ENCODE peak calls at places on chromosomes 2 and 18, in four cellular contexts. One of them, this sample, is unnamed.
A peak's percentile ranks its signal among the peaks of the same experiment; 100 is the strongest.

GRCh38 chr2:232449964-232450363 is 6.0 kb upstream of the ALPI start:
- DNase-seq in BJ: no peak
- DNase-seq in choroid plexus epithelial cell: no peak
- DNase-seq in SK-N-SH: peak; percentile 20
- DNase-seq in this sample: no peak

GRCh38 chr2:121266543-121267106 is 18.4 kb downstream of the TFCP2L1 start:
- DNase-seq in BJ: no peak
- DNase-seq in choroid plexus epithelial cell: no peak
- DNase-seq in SK-N-SH: no peak
- DNase-seq in this sample: peak; percentile 61

GRCh38 chr2:190838492-190838910 is 42.1 kb upstream of the GLS start:
- DNase-seq in BJ: no peak
- DNase-seq in choroid plexus epithelial cell: peak; percentile 50
- DNase-seq in SK-N-SH: no peak
- DNase-seq in this sample: peak; percentile 48

GRCh38 chr18:72727038-72727690 is 140.6 kb downstream of the NETO1 start:
- DNase-seq in BJ: no peak
- DNase-seq in choroid plexus epithelial cell: no peak
- DNase-seq in SK-N-SH: no peak
- DNase-seq in this sample: peak; percentile 70

GRCh38 chr2:186347472-186347871 is 138.6 kb upstream of the ZC3H15 start:
- DNase-seq in BJ: no peak
- DNase-seq in choroid plexus epithelial cell: peak; percentile 33
- DNase-seq in SK-N-SH: peak; percentile 25
- DNase-seq in this sample: peak; percentile 63

GRCh38 chr2:234980476-234981187 is 28.8 kb downstream of the SH3BP4 start:
- DNase-seq in BJ: no peak
- DNase-seq in choroid plexus epithelial cell: peak; percentile 57
- DNase-seq in SK-N-SH: no peak
- DNase-seq in this sample: no peak

GRCh38 chr18:505483-506122 is 5.1 kb upstream of the COLEC12 start:
- DNase-seq in BJ: no peak
- DNase-seq in choroid plexus epithelial cell: no peak
- DNase-seq in SK-N-SH: no peak
- DNase-seq in this sample: no peak

GRCh38 chr18:46469186-46469915 is 187.7 kb downstream of the LOXHD1 start:
- DNase-seq in BJ: no peak
- DNase-seq in choroid plexus epithelial cell: peak; percentile 62
- DNase-seq in SK-N-SH: peak; percentile 61
- DNase-seq in this sample: peak; percentile 80

GRCh38 chr2:52264488-52264887 is 1232.6 kb upstream of the NRXN1 start:
- DNase-seq in BJ: no peak
- DNase-seq in choroid plexus epithelial cell: no peak
- DNase-seq in SK-N-SH: no peak
- DNase-seq in this sample: no peak

GRCh38 chr2:112723995-112724394 is 3.2 kb downstream of the NT5DC4 start:
- DNase-seq in BJ: no peak
- DNase-seq in choroid plexus epithelial cell: no peak
- DNase-seq in SK-N-SH: no peak
- DNase-seq in this sample: no peak

GRCh38 chr2:53381271-53381670 is 386.3 kb upstream of the CHAC2 start:
- DNase-seq in BJ: no peak
- DNase-seq in choroid plexus epithelial cell: no peak
- DNase-seq in SK-N-SH: no peak
- DNase-seq in this sample: no peak

GRCh38 chr18:63317982-63318881 is 1.3 kb downstream of the BCL2 start:
- DNase-seq in BJ: no peak
- DNase-seq in choroid plexus epithelial cell: peak; percentile 12
- DNase-seq in SK-N-SH: peak; percentile 79
- DNase-seq in this sample: peak; percentile 26

GRCh38 chr2:69789129-69789528 is 40.3 kb upstream of the GMCL1 start:
- DNase-seq in BJ: peak; percentile 95
- DNase-seq in choroid plexus epithelial cell: peak; percentile 97
- DNase-seq in SK-N-SH: no peak
- DNase-seq in this sample: no peak

GRCh38 chr2:144596074-144596871 is 76.4 kb upstream of the ZEB2 start:
- DNase-seq in BJ: no peak
- DNase-seq in choroid plexus epithelial cell: peak; percentile 71
- DNase-seq in SK-N-SH: peak; percentile 12
- DNase-seq in this sample: peak; percentile 65

DNA sequence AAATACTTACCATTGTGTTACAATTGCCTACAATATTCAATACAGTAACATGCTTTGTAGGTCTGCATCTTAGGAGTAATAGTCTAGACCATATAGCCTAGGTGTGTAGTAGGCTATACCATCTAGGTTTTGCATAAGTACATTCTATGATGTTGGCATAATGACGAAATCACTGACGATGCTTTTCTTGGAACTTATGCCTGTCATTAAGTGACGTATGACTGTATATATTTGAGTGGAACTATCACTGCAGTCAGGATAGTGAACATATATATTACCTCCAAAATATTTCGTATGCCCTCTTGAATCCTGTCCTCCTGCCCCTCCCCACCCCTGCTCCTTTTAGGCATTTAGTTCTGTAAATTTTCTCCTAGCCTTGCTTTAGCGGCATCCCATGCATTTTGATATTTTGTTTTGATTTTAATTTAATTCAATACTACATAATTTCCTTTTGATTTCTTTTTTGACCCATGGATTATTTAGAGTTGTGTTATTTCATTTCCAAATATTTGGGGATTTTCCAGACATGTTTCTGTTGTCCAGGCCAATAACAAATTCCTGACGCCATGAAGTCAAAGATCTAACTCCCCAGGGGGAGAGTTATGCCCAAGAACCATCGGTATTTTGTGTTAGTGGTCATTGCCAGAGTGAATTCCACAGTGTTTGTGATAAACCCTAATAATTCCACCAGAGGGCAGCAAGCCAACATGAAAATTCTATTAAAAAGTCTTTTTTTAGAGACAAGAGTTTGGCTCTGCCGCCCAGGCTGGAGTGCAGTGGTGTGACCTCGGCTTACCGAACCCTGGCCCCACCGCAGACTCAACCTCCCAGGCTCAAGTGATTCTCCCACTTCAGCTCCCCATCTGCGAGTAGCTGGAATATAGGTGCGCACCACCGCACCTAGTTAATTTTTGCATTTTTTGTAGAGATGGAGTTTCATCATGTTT is 24.2 kb upstream of the CASP8 start:
- DNase-seq in BJ: no peak
- DNase-seq in choroid plexus epithelial cell: peak; percentile 92
- DNase-seq in SK-N-SH: peak; percentile 67
- DNase-seq in this sample: peak; percentile 61
- H3K4me3 ChIP-seq in BJ: no peak overlapping the region
- H3K4me3 ChIP-seq in choroid plexus epithelial cell: peak overlapping the region; percentile 27
- H3K4me3 ChIP-seq in SK-N-SH: no peak overlapping the region
- H3K4me3 ChIP-seq in this sample: no peak overlapping the region

GRCh38 chr2:15860760-15861159 is 79.6 kb upstream of the MYCN start:
- DNase-seq in BJ: no peak
- DNase-seq in choroid plexus epithelial cell: no peak
- DNase-seq in SK-N-SH: no peak
- DNase-seq in this sample: no peak
- TF ChIP-seq CTCF in BJ: no peak
- TF ChIP-seq CTCF in choroid plexus epithelial cell: no peak
- TF ChIP-seq CTCF in SK-N-SH: no peak
- TF ChIP-seq CTCF in this sample: peak; percentile 9

GRCh38 chr2:160225722-160226121 is 25.6 kb upstream of the ITGB6 start:
- DNase-seq in BJ: no peak
- DNase-seq in choroid plexus epithelial cell: no peak
- DNase-seq in SK-N-SH: peak; percentile 76
- DNase-seq in this sample: peak; percentile 53
- H3K4me3 ChIP-seq in BJ: no peak overlapping the region
- H3K4me3 ChIP-seq in choroid plexus epithelial cell: no peak overlapping the region
- H3K4me3 ChIP-seq in SK-N-SH: no peak overlapping the region
- H3K4me3 ChIP-seq in this sample: no peak overlapping the region

GRCh38 chr2:219597552-219598307 is at the start of gene STK11IP:
- DNase-seq in BJ: peak; percentile 81
- DNase-seq in choroid plexus epithelial cell: peak; percentile 98
- DNase-seq in SK-N-SH: peak; percentile 98
- DNase-seq in this sample: peak; percentile 97
- TF ChIP-seq CTCF in BJ: no peak
- TF ChIP-seq CTCF in choroid plexus epithelial cell: no peak
- TF ChIP-seq CTCF in SK-N-SH: no peak
- TF ChIP-seq CTCF in this sample: no peak

GRCh38 chr2:189177441-189177840 is 2.1 kb downstream of the COL5A2 start:
- DNase-seq in BJ: no peak
- DNase-seq in choroid plexus epithelial cell: no peak
- DNase-seq in SK-N-SH: no peak
- DNase-seq in this sample: no peak
- H3K4me3 ChIP-seq in BJ: peak overlapping the region; percentile 58
- H3K4me3 ChIP-seq in choroid plexus epithelial cell: peak overlapping the region; percentile 82
- H3K4me3 ChIP-seq in SK-N-SH: no peak overlapping the region
- H3K4me3 ChIP-seq in this sample: no peak overlapping the region

GRCh38 chr2:213220967-213221603 is 63.2 kb upstream of the SPAG16 start:
- DNase-seq in BJ: no peak
- DNase-seq in choroid plexus epithelial cell: no peak
- DNase-seq in SK-N-SH: no peak
- DNase-seq in this sample: no peak
- TF ChIP-seq CTCF in BJ: no peak
- TF ChIP-seq CTCF in choroid plexus epithelial cell: no peak
- TF ChIP-seq CTCF in SK-N-SH: no peak
- TF ChIP-seq CTCF in this sample: no peak

GRCh38 chr2:58483307-58483706 is 242.2 kb upstream of the FANCL start:
- DNase-seq in BJ: no peak
- DNase-seq in choroid plexus epithelial cell: no peak
- DNase-seq in SK-N-SH: no peak
- DNase-seq in this sample: no peak

GRCh38 chr2:58484201-58484600 is 243.1 kb upstream of the FANCL start:
- DNase-seq in BJ: peak; percentile 71
- DNase-seq in choroid plexus epithelial cell: peak; percentile 7
- DNase-seq in SK-N-SH: no peak
- DNase-seq in this sample: peak; percentile 54

GRCh38 chr2:58479557-58480120 is 238.5 kb upstream of the FANCL start:
- DNase-seq in BJ: no peak
- DNase-seq in choroid plexus epithelial cell: no peak
- DNase-seq in SK-N-SH: no peak
- DNase-seq in this sample: no peak

GRCh38 chr2:58481670-58482069 is 240.5 kb upstream of the FANCL start:
- DNase-seq in BJ: no peak
- DNase-seq in choroid plexus epithelial cell: no peak
- DNase-seq in SK-N-SH: no peak
- DNase-seq in this sample: no peak

GRCh38 chr2:58480191-58480590 is 239.1 kb upstream of the FANCL start:
- DNase-seq in BJ: no peak
- DNase-seq in choroid plexus epithelial cell: no peak
- DNase-seq in SK-N-SH: peak; percentile 4
- DNase-seq in this sample: no peak
- H3K4me3 ChIP-seq in BJ: no peak overlapping the region
- H3K4me3 ChIP-seq in choroid plexus epithelial cell: no peak overlapping the region
- H3K4me3 ChIP-seq in SK-N-SH: no peak overlapping the region
- H3K4me3 ChIP-seq in this sample: no peak overlapping the region

GRCh38 chr2:55012648-55013484 is 37.4 kb downstream of the RTN4 start:
- DNase-seq in BJ: no peak
- DNase-seq in choroid plexus epithelial cell: no peak
- DNase-seq in SK-N-SH: no peak
- DNase-seq in this sample: peak; percentile 40

GRCh38 chr2:55010915-55011314 is 39.3 kb downstream of the RTN4 start:
- DNase-seq in BJ: no peak
- DNase-seq in choroid plexus epithelial cell: peak; percentile 47
- DNase-seq in SK-N-SH: no peak
- DNase-seq in this sample: peak; percentile 66

GRCh38 chr2:55011741-55012574 is 38.3 kb downstream of the RTN4 start:
- DNase-seq in BJ: no peak
- DNase-seq in choroid plexus epithelial cell: no peak
- DNase-seq in SK-N-SH: no peak
- DNase-seq in this sample: no peak

GRCh38 chr2:55014962-55015939 is 35.0 kb downstream of the RTN4 start:
- DNase-seq in BJ: peak; percentile 21
- DNase-seq in choroid plexus epithelial cell: peak; percentile 80
- DNase-seq in SK-N-SH: peak; percentile 55
- DNase-seq in this sample: peak; percentile 73

DNA sequence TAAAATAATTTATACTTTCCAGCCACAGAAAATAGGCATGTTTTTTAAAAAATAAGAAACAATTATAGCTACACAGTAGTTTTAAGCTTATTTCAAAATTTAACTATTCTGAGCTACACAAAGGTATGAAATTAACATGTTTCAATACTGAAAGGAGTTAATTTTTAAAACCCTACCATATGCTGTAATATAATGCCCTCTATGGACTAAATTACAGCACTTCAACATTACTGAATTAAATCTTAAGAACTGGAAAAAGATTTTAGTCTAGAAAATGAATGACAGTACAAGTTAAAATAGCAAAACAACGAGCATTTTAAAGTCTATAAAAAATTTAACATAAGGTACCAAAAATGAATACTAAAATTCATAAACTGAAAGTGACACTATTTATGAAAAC is 36.3 kb downstream of the RTN4 start:
- DNase-seq in BJ: no peak
- DNase-seq in choroid plexus epithelial cell: no peak
- DNase-seq in SK-N-SH: no peak
- DNase-seq in this sample: no peak
- TF ChIP-seq CTCF in BJ: no peak
- TF ChIP-seq CTCF in choroid plexus epithelial cell: no peak
- TF ChIP-seq CTCF in SK-N-SH: peak; percentile 31
- TF ChIP-seq CTCF in this sample: no peak

This sample was measured in epithelial cell of esophagus.